ENCODE peak calls at places on chromosomes 11 and 22, in ten cellular contexts. L is cardiac muscle cell; G is esophagus muscularis mucosa; M is lower lobe of right lung; B is CD8-positive, alpha-beta T cell; H is Peyer's patch; T is caudate nucleus; N is mammary epithelial cell; W is psoas muscle; I is tibial nerve. X is an unnamed sample.

GRCh38 chr11:12800032-12800671 is 125.9 kb downstream of the TEAD1 start:
- DNase-seq in G (no peak), W (no peak), H (no peak), B (no peak), L (peak), N (peak), M (no peak), T (no peak), I (no peak), X (no peak)

GRCh38 chr11:100930185-100930778 is 199.3 kb downstream of the PGR start:
- DNase-seq in G (no peak), N (peak), T (no peak), H (no peak), L (peak), I (no peak), W (no peak), M (no peak), B (no peak), X (no peak)

GRCh38 chr22:20526628-20527355 is 19.4 kb downstream of the MED15 start:
- DNase-seq in M (no peak), L (peak), G (no peak), H (no peak), B (no peak), T (no peak), N (peak), W (no peak), I (no peak), X (no peak)

GRCh38 chr22:41380993-41381328 is 781 bp upstream of the TEF start:
- DNase-seq in G (peak), W (peak), I (peak), M (peak), T (no peak), N (peak), B (no peak), H (no peak), L (peak), X (no peak)

GRCh38 chr11:9226514-9226913 is 38.6 kb downstream of the DENND5A start:
- DNase-seq in W (no peak), B (no peak), I (no peak), T (no peak), H (no peak), M (no peak), G (no peak), N (no peak), L (no peak), X (no peak)

GRCh38 chr11:117473692-117474091 is 146.0 kb downstream of the CEP164 start:
- DNase-seq in W (no peak), T (no peak), G (no peak), I (no peak), N (peak), H (no peak), L (no peak), B (no peak), M (no peak), X (no peak)

GRCh38 chr11:61955031-61955415 is 4.9 kb downstream of the BEST1 start:
- DNase-seq in B (no peak), G (no peak), I (peak), T (no peak), L (peak), W (peak), N (peak), M (peak), H (peak), X (peak)

GRCh38 chr11:69865707-69866106 is 46.5 kb upstream of the FGF3 start:
- DNase-seq in G (no peak), B (no peak), H (peak), I (no peak), N (no peak), W (no peak), L (no peak), T (no peak), M (peak), X (no peak)

GRCh38 chr22:36286096-36286957 is 33.4 kb downstream of the APOL1 start:
- DNase-seq in I (peak), T (peak), H (peak), G (peak), W (peak), M (peak), B (peak), L (peak), N (peak), X (peak)

GRCh38 chr11:2257023-2257700 is 13.2 kb downstream of the ASCL2 start:
- DNase-seq in M (peak), H (peak), G (peak), T (no peak), B (no peak), I (no peak), N (peak), W (peak), L (no peak), X (no peak)

GRCh38 chr11:64809781-64810241 is 540 bp downstream of the MEN1 start:
- DNase-seq in G (no peak), W (no peak), M (no peak), T (no peak), I (no peak), H (peak), N (peak), B (no peak), L (peak), X (no peak)

GRCh38 chr11:130022799-130023198 is 20.2 kb upstream of the PRDM10 start:
- DNase-seq in B (no peak), N (no peak), H (no peak), I (no peak), M (no peak), W (no peak), L (no peak), T (no peak), G (no peak), X (no peak)

GRCh38 chr11:132904566-132904965 is 627.7 kb downstream of the OPCML start:
- DNase-seq in H (no peak), N (no peak), B (no peak), G (peak), T (no peak), L (no peak), I (no peak), W (no peak), M (no peak), X (no peak)

GRCh38 chr22:47389201-47389600 is 626.8 kb downstream of the TBC1D22A start:
- DNase-seq in I (no peak), T (no peak), H (no peak), G (no peak), W (no peak), M (no peak), N (no peak), L (no peak), B (no peak), X (no peak)

GRCh38 chr22:27866136-27867091 is 52.6 kb downstream of the PITPNB start:
- DNase-seq in W (no peak), M (no peak), I (peak), G (no peak), B (no peak), T (no peak), N (peak), H (no peak), L (peak), X (no peak)

GRCh38 chr11:110606415-110606814 is 105.8 kb downstream of the ARHGAP20 start:
- DNase-seq in M (no peak), T (no peak), B (no peak), W (no peak), N (no peak), I (no peak), G (no peak), L (no peak), H (no peak), X (no peak)

GRCh38 chr11:15819679-15820286 is 536.6 kb downstream of the SOX6 start:
- DNase-seq in N (peak), B (no peak), G (peak), H (peak), L (peak), W (peak), I (peak), T (peak), M (peak), X (peak)

GRCh38 chr22:37237371-37238268 is 6.4 kb downstream of the RAC2 start:
- DNase-seq in G (no peak), L (peak), H (peak), M (peak), I (no peak), T (no peak), W (peak), N (no peak), B (no peak), X (no peak)

GRCh38 chr22:41919357-41920224 is 4.7 kb upstream of the SHISA8 start:
- DNase-seq in L (peak), W (peak), H (peak), M (peak), B (peak), I (peak), G (no peak), T (no peak), N (no peak), X (peak)

DNA sequence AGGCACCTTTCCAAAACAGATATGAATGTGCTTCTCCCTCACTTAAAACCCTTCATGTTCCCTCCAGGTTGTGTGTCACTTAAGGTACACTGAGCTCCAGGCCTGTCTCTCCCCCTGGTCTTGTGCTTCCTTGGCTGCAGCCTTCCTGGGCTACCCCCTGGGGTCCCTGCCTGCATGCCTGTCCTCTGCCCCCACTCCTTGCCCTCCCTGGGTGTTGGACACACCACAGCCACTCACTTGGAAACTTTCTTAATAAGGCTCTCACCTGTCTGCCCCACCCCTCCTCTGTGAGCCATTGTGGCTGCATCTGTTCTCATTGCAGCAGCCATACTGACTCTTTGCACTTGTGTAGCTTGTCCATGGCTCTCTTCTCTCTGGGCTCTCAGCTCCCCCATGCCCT is 60.6 kb downstream of the CABIN1 start:
- DNase-seq in W (no peak), H (no peak), L (no peak), B (no peak), G (no peak), T (no peak), N (no peak), I (no peak), M (no peak), X (peak)
- H3K27ac ChIP-seq in W (no peak), H (no peak), L (no peak), B (no peak), G (no peak), T (no peak), N (no peak), I (no peak), M (no peak), X (no peak)

GRCh38 chr11:126113963-126114362 is 51.3 kb upstream of the CDON start:
- DNase-seq in N (no peak), I (no peak), H (no peak), W (no peak), G (no peak), B (no peak), M (no peak), L (no peak), T (no peak), X (no peak)
- H3K27ac ChIP-seq in N (no peak), I (peak), H (no peak), W (peak), G (peak), B (no peak), M (peak), L (no peak), T (no peak), X (peak)

GRCh38 chr11:113722221-113722620 is 16.1 kb upstream of the TMPRSS5 start:
- DNase-seq in G (no peak), H (no peak), L (peak), W (no peak), N (no peak), T (no peak), M (no peak), I (no peak), B (no peak), X (no peak)

GRCh38 chr11:113725411-113725810 is 19.3 kb upstream of the TMPRSS5 start:
- DNase-seq in N (no peak), W (no peak), L (no peak), B (no peak), I (no peak), M (no peak), H (no peak), T (no peak), G (no peak), X (no peak)

GRCh38 chr11:113721462-113722066 is 15.5 kb upstream of the TMPRSS5 start:
- DNase-seq in I (no peak), G (no peak), M (no peak), N (peak), B (no peak), L (peak), T (no peak), H (no peak), W (no peak), X (no peak)

GRCh38 chr11:113723706-113724246 is 17.7 kb upstream of the TMPRSS5 start:
- DNase-seq in G (no peak), M (no peak), W (no peak), H (no peak), I (no peak), N (no peak), B (no peak), L (no peak), T (no peak), X (no peak)

DNA sequence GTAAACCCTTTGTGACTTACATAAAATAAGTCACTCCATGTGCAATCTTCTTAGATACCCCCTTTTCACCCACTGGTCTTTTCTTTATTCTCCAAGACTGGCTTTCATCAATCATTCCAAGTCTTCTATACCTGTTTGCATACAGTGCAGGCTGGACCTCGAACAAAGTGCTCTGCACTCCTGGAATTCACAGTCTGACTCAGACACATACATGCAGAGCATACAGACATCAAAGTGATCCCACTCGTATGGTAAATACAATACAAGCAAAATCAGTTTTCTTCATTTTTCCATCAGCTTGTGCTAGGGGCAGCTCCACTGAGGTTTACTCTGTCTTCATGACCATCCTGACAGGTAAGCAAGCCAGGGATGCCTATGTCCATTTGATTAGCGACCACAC is 16.8 kb upstream of the TMPRSS5 start:
- DNase-seq in I (no peak), M (no peak), N (no peak), G (no peak), H (no peak), B (no peak), W (no peak), L (no peak), T (no peak), X (no peak)
- H3K27ac ChIP-seq in I (no peak), M (no peak), N (no peak), G (no peak), H (no peak), B (no peak), W (peak), L (no peak), T (no peak), X (no peak)

DNA sequence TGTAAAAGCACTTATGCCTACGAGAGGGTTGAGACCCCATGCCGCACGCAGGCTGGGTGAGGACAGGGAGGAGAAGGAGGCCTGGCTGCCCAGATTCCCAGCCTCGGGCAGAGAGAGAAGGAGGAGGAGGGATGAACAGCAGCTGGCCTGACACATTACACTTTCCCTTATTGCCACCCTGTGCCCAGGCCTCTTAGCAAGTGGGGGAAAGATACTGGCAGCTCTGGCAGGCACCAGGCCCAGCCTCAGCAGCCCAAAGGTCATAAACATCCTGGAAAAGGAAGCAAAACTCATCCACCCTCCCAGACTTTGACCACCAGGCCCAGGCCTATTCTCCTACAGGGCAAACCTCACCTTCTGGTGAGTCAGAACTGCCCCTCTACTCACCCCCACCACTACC is 4.7 kb downstream of the PLAAT3 start:
- DNase-seq in B (no peak), G (no peak), N (no peak), T (peak), M (no peak), W (no peak), H (peak), L (no peak), I (no peak), X (no peak)
- H3K27ac ChIP-seq in B (no peak), G (peak), N (no peak), T (peak), M (peak), W (peak), H (no peak), L (no peak), I (peak), X (no peak)

GRCh38 chr11:45211732-45212131 is 65.3 kb downstream of the PRDM11 start:
- DNase-seq in M (no peak), L (no peak), I (no peak), B (no peak), W (no peak), N (no peak), T (no peak), G (no peak), H (no peak), X (no peak)

GRCh38 chr11:45209000-45209399 is 62.6 kb downstream of the PRDM11 start:
- DNase-seq in B (no peak), T (no peak), H (no peak), L (no peak), M (no peak), N (no peak), I (no peak), G (no peak), W (no peak), X (no peak)

GRCh38 chr11:45209480-45209879 is 63.0 kb downstream of the PRDM11 start:
- DNase-seq in G (no peak), W (no peak), B (no peak), L (no peak), N (no peak), M (no peak), I (no peak), T (no peak), H (no peak), X (no peak)

GRCh38 chr11:45210846-45211245 is 64.4 kb downstream of the PRDM11 start:
- DNase-seq in M (no peak), H (no peak), N (no peak), I (no peak), W (peak), B (no peak), G (no peak), T (no peak), L (no peak), X (no peak)

DNA sequence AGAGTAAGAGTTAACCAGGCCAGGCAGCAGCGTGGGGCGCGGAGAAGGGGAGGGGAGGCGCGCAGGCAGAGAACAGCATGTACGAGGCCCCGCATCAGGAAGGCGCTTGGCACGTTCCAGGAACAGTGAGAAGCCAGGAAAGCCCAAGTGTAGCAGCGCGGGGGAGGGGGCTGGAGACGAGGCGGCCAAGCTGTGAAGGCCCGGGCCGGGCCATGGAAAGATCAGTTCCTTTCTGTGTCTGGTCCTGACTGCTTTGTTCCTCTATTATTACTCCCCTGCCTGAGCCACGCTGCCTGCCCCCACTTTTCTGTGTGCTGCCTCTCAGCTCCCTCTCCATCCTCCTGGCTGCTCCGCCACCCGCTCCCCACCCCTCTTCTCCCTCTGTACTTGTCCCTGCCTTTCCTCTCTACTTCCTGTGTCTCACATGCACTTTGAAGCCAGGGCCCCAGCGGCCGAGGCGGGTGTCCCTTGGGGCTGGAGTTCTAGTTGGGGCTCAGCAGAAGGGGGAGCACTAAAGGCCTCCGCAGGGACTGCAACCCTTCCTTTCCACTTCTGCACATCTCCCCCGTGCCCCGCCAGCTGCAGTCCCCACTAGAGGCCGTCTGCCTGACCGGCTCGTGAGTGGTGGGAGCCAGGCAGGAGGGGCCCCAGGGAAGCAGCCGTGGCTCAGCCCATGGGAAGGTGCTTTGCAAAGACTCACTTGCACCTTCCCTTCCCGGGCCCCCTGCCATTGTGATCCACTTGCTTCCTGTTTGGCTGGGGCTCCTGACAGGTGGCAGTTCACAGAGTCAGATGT is 63.7 kb downstream of the PRDM11 start:
- DNase-seq in B (no peak), I (peak), G (peak), N (no peak), L (peak), H (peak), M (peak), T (peak), W (peak), X (peak)
- H3K27ac ChIP-seq in B (no peak), I (peak), G (peak), N (no peak), L (peak), H (peak), M (peak), T (peak), W (peak), X (peak)

DNA sequence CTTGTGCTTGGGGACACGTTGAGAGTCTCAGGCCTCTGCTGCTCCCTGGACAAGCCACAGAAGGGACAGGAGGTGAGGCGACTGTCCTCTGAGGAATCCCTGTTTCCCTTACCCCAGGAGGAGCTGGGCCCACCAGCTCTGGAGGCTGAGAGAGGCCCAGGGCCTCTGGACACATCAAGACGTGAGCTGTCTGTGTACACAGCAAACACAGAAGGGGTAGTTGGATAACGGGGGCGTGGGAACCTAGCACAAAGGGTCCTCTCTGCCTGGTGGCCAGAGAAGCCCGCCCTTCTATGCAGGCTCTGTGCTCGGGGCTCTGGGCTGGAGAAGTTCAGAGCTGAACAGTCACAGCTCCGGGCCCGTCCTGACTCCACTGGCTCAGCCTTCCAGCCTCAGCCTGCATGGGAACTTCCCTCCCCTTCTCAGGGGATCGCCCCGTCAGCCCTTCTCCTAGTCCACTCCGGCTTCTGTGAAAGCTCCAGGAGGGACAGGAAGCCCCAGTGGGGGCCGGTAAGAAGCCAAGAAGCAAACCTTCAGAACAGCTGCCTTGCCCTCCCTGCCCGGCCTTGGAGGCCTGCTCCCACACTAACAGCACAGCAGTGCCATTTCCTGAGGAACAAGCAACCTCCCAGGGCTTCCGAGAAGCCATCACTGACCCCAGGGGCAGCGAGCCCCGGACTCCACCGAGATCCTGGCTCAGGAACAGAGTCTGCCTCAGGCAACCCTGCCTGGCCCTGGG is 119.6 kb downstream of the ST3GAL4 start:
- DNase-seq in B (no peak), M (no peak), G (no peak), I (no peak), H (no peak), T (no peak), N (no peak), W (no peak), L (peak), X (no peak)
- H3K27ac ChIP-seq in B (no peak), M (peak), G (no peak), I (no peak), H (no peak), T (peak), N (no peak), W (no peak), L (no peak), X (peak)

DNA sequence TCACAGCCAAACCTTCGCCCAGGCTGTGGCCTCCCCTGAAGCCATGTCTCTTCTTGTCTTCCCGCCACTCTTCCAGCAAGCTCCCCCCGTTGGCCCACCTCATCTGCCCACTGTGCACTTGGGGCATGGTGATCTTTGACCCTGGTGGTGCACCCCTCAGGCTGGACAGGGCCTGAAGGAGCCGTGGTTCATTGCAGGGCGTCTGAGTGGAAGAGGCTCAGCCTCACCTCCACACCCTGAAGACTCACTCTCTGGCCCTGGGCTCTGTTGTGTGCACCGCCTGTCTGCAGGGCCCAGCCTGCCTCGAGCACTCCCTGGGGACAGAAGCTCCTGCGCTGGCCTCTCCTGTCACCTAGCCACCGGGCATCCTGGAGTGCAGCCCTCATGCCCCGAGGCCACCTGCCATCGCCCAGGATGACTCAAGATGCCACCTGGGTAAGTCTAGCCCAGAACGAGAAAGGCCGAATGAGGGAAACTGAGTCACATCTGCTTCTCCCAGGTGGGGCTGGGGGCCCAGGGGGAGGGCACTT is 40.8 kb upstream of the PPARA start:
- DNase-seq in I (no peak), N (no peak), L (no peak), M (no peak), T (no peak), H (no peak), W (no peak), B (no peak), G (no peak), X (no peak)
- H3K27ac ChIP-seq in I (peak), N (no peak), L (no peak), M (peak), T (peak), H (peak), W (peak), B (no peak), G (peak), X (peak)

X was measured in upper lobe of right lung.